ENCODE peak calls at places on chromosomes 12 and 14, in eight cellular contexts. O, U, F, X, Y, E, P and B are unnamed samples.

GRCh38 chr12:106248849-106249371 is 1.1 kb upstream of the CKAP4 start:
- DNase-seq in O (peak), U (no peak), F (peak), X (peak), Y (no peak), E (no peak), P (peak), B (peak)

GRCh38 chr12:103848917-103849491 is 8.0 kb upstream of the NT5DC3 start:
- DNase-seq in O (no peak), U (no peak), F (no peak), X (no peak), Y (no peak), E (no peak), P (no peak), B (no peak)

GRCh38 chr12:40032433-40033259 is 73.2 kb downstream of the SLC2A13 start:
- DNase-seq in O (no peak), U (no peak), F (no peak), X (no peak), Y (no peak), E (no peak), P (no peak), B (no peak)

GRCh38 chr14:69366761-69367160 is 31.3 kb downstream of the ERH start:
- DNase-seq in O (no peak), U (no peak), F (no peak), X (no peak), Y (no peak), E (no peak), P (no peak), B (no peak)

GRCh38 chr14:53924754-53925153 is 31.9 kb downstream of the BMP4 start:
- DNase-seq in O (no peak), U (no peak), F (no peak), X (peak), Y (no peak), E (no peak), P (no peak), B (no peak)

GRCh38 chr12:121968880-121969279 is 50.5 kb downstream of the CFAP251 start:
- DNase-seq in O (no peak), U (no peak), F (peak), X (no peak), Y (no peak), E (no peak), P (no peak), B (no peak)

GRCh38 chr12:44972746-44973421 is 78.0 kb downstream of the DBX2 start:
- DNase-seq in O (no peak), U (no peak), F (no peak), X (peak), Y (no peak), E (no peak), P (no peak), B (no peak)

GRCh38 chr12:48815281-48816110 is 2.8 kb upstream of the CACNB3 start:
- DNase-seq in O (peak), U (peak), F (peak), X (peak), Y (peak), E (peak), P (peak), B (no peak)

GRCh38 chr12:122641976-122642375 is 61.2 kb downstream of the HCAR2 start:
- DNase-seq in O (no peak), U (no peak), F (no peak), X (peak), Y (peak), E (no peak), P (no peak), B (no peak)

GRCh38 chr12:94429633-94430032 is 30.0 kb downstream of the CEP83 start:
- DNase-seq in O (no peak), U (no peak), F (no peak), X (no peak), Y (no peak), E (no peak), P (no peak), B (no peak)

GRCh38 chr12:10178766-10179165 is at the start of gene TMEM52B:
- DNase-seq in O (no peak), U (no peak), F (no peak), X (no peak), Y (no peak), E (no peak), P (no peak), B (no peak)

GRCh38 chr14:68065322-68065721 is 245.7 kb downstream of the RAD51B start:
- DNase-seq in O (no peak), U (no peak), F (no peak), X (no peak), Y (no peak), E (no peak), P (no peak), B (no peak)

GRCh38 chr12:48615681-48616080 is 45.8 kb upstream of the LALBA start:
- DNase-seq in O (no peak), U (no peak), F (no peak), X (no peak), Y (no peak), E (no peak), P (no peak), B (no peak)

GRCh38 chr12:129535351-129535750 is 368.5 kb downstream of the TMEM132D start:
- DNase-seq in O (no peak), U (no peak), F (no peak), X (no peak), Y (no peak), E (no peak), P (no peak), B (no peak)

GRCh38 chr12:93957180-93957579 is 191.2 kb upstream of the PLXNC1 start:
- DNase-seq in O (no peak), U (no peak), F (no peak), X (no peak), Y (no peak), E (no peak), P (no peak), B (no peak)

GRCh38 chr12:14913381-14913781 is 25.0 kb downstream of the ERP27 start:
- DNase-seq in O (no peak), U (no peak), F (peak), X (no peak), Y (no peak), E (no peak), P (peak), B (no peak)

GRCh38 chr14:106691601-106692291 is 1165.4 kb downstream of the TMEM121 start:
- DNase-seq in O (peak), U (no peak), F (peak), X (no peak), Y (peak), E (peak), P (peak), B (peak)

GRCh38 chr14:76876076-76876475 is 49.9 kb downstream of the LRRC74A start:
- DNase-seq in O (peak), U (peak), F (peak), X (peak), Y (peak), E (peak), P (peak), B (no peak)

GRCh38 chr12:51895378-51896135 is 7.7 kb downstream of the ANKRD33 start:
- DNase-seq in O (no peak), U (no peak), F (no peak), X (no peak), Y (no peak), E (no peak), P (no peak), B (no peak)

GRCh38 chr12:65156366-65156831 is 13.0 kb upstream of the LEMD3 start:
- DNase-seq in O (no peak), U (no peak), F (no peak), X (no peak), Y (no peak), E (no peak), P (no peak), B (no peak)

GRCh38 chr12:109197327-109197726 is 80.9 kb downstream of the ACACB start:
- DNase-seq in O (no peak), U (no peak), F (no peak), X (no peak), Y (no peak), E (no peak), P (no peak), B (no peak)

GRCh38 chr12:1531654-1532366 is 62.6 kb downstream of the FBXL14 start:
- DNase-seq in O (no peak), U (no peak), F (no peak), X (no peak), Y (no peak), E (no peak), P (no peak), B (no peak)

GRCh38 chr12:95164656-95165055 is 52.6 kb downstream of the FGD6 start:
- DNase-seq in O (no peak), U (no peak), F (no peak), X (peak), Y (no peak), E (no peak), P (no peak), B (no peak)

GRCh38 chr14:71212093-71212492 is 304.8 kb downstream of the PCNX1 start:
- DNase-seq in O (no peak), U (no peak), F (no peak), X (no peak), Y (no peak), E (no peak), P (no peak), B (no peak)

GRCh38 chr14:84646791-84647500 is 883.0 kb upstream of the FLRT2 start:
- DNase-seq in O (no peak), U (no peak), F (no peak), X (peak), Y (no peak), E (no peak), P (no peak), B (no peak)

GRCh38 chr14:77246784-77247183 is 24.2 kb downstream of the NGB start:
- DNase-seq in O (no peak), U (no peak), F (no peak), X (no peak), Y (no peak), E (no peak), P (no peak), B (no peak)

GRCh38 chr12:2682301-2683282 is 112.2 kb upstream of the FKBP4 start:
- DNase-seq in O (no peak), U (no peak), F (no peak), X (peak), Y (no peak), E (peak), P (no peak), B (peak)

GRCh38 chr14:88929656-88930436 is 105.4 kb downstream of the TTC8 start:
- DNase-seq in O (no peak), U (no peak), F (no peak), X (no peak), Y (no peak), E (no peak), P (no peak), B (no peak)

GRCh38 chr14:61129168-61129745 is 148.2 kb downstream of the SLC38A6 start:
- DNase-seq in O (no peak), U (no peak), F (no peak), X (no peak), Y (no peak), E (no peak), P (no peak), B (no peak)

GRCh38 chr14:103129301-103130016 is 6.2 kb downstream of the TNFAIP2 start:
- DNase-seq in O (no peak), U (no peak), F (no peak), X (no peak), Y (no peak), E (no peak), P (no peak), B (no peak)

GRCh38 chr12:225012-225411 is 11.1 kb upstream of the SLC6A12 start:
- DNase-seq in O (no peak), U (no peak), F (no peak), X (no peak), Y (no peak), E (no peak), P (no peak), B (no peak)

GRCh38 chr12:103247531-103247930 is 248.2 kb downstream of the C12orf42 start:
- DNase-seq in O (no peak), U (no peak), F (no peak), X (no peak), Y (no peak), E (no peak), P (no peak), B (no peak)